ENCODE peak calls at places on chromosomes 7 and 10, in ten cellular contexts. S is AG04450; N is caudate nucleus; K is NCI-H526 treated with DMSO at 0.1 percent for 48 hours; O is activated CD4-positive, alpha-beta T cell treated with anti-CD3 and anti-CD28 coated beads, Interleukin-2, amount 50 U/mL, for 24 hours; G is HFF-Myc; E is CD8-positive, alpha-beta T cell; M is MCF 10A; H is H54; D is memory B cell. A is an unnamed sample.

GRCh38 chr10:72096115-72097000 is 8.0 kb upstream of the SPOCK2 start:
- DNase-seq in S (no peak), O (no peak), N (no peak), D (no peak), G (no peak), M (no peak), H (no peak), K (no peak), E (no peak), A (no peak)

GRCh38 chr7:114663502-114663901 is 248.9 kb downstream of the FOXP2 start:
- DNase-seq in D (no peak), H (no peak), S (peak; percentile 2), E (no peak), N (no peak), K (peak; percentile 38), M (peak; percentile 35), G (peak; percentile 27), O (no peak), A (no peak)

GRCh38 chr7:26664735-26665420 is 199.5 kb downstream of the SKAP2 start:
- DNase-seq in D (no peak), S (no peak), E (no peak), M (peak; percentile 67), O (no peak), K (no peak), N (no peak), H (no peak), G (no peak), A (no peak)

GRCh38 chr7:46163245-46163644 is 242.2 kb upstream of the IGFBP3 start:
- DNase-seq in S (no peak), M (no peak), K (peak; percentile 3), H (no peak), N (no peak), D (no peak), O (no peak), E (no peak), G (no peak), A (no peak)

GRCh38 chr10:112721080-112721698 is 228.9 kb upstream of the TCF7L2 start:
- DNase-seq in E (no peak), K (no peak), N (no peak), G (no peak), O (no peak), D (no peak), M (peak; percentile 71), H (no peak), S (no peak), A (no peak)

GRCh38 chr10:69472544-69472943 is 21.3 kb downstream of the TSPAN15 start:
- DNase-seq in E (no peak), G (no peak), D (no peak), H (no peak), M (no peak), S (no peak), O (no peak), N (no peak), K (no peak), A (no peak)

GRCh38 chr10:51389415-51390342 is 309.7 kb downstream of the CSTF2T start:
- DNase-seq in O (no peak), D (no peak), N (peak; percentile 3), K (no peak), E (no peak), S (peak; percentile 97), G (peak; percentile 98), H (peak; percentile 22), M (peak; percentile 64), A (no peak)

GRCh38 chr7:34844936-34845665 is 187.1 kb downstream of the NPSR1 start:
- DNase-seq in S (no peak), E (no peak), O (no peak), D (no peak), G (no peak), N (no peak), H (no peak), K (no peak), M (no peak), A (no peak)

GRCh38 chr7:100629117-100629711 is 12.1 kb downstream of the TFR2 start:
- DNase-seq in D (no peak), H (peak; percentile 70), M (peak; percentile 37), K (no peak), E (no peak), N (no peak), S (no peak), G (no peak), O (no peak), A (no peak)

GRCh38 chr7:29167721-29168120 is 21.4 kb upstream of the CPVL start:
- DNase-seq in N (no peak), M (no peak), K (no peak), G (no peak), O (no peak), H (no peak), D (no peak), E (no peak), S (no peak), A (no peak)

GRCh38 chr10:101008823-101009423 is 9.3 kb downstream of the LZTS2 start:
- DNase-seq in O (no peak), D (no peak), H (no peak), M (no peak), E (no peak), S (no peak), G (no peak), K (peak; percentile 32), N (peak; percentile 46), A (no peak)

GRCh38 chr10:34861293-34862004 is 46.4 kb upstream of the PARD3 start:
- DNase-seq in E (no peak), D (no peak), M (peak; percentile 48), O (no peak), G (no peak), K (peak; percentile 21), H (no peak), N (no peak), S (no peak), A (no peak)

GRCh38 chr10:3784510-3785250 is at the start of gene KLF6:
- DNase-seq in S (no peak), H (no peak), G (no peak), N (peak; percentile 69), E (no peak), D (no peak), M (peak; percentile 35), O (no peak), K (no peak), A (no peak)

GRCh38 chr7:2929321-2930201 is 85.5 kb upstream of the GNA12 start:
- DNase-seq in G (no peak), O (no peak), S (no peak), D (no peak), K (no peak), E (no peak), N (no peak), H (no peak), M (no peak), A (no peak)

GRCh38 chr10:47241946-47242900 is 57.8 kb upstream of the GDF10 start:
- DNase-seq in O (no peak), D (no peak), H (no peak), K (no peak), M (no peak), G (no peak), E (no peak), S (no peak), N (no peak), A (no peak)

GRCh38 chr7:2040201-2040892 is 192.4 kb downstream of the MAD1L1 start:
- DNase-seq in S (no peak), K (no peak), E (no peak), D (no peak), M (no peak), H (no peak), O (no peak), G (no peak), N (no peak), A (no peak)

GRCh38 chr10:17216217-17216900 is 11.7 kb upstream of the VIM start:
- DNase-seq in M (peak; percentile 87), D (no peak), H (no peak), K (no peak), S (no peak), N (no peak), O (no peak), G (peak; percentile 99), E (no peak), A (no peak)

GRCh38 chr7:27096756-27097514 is 1.1 kb upstream of the HOXA1 start:
- DNase-seq in G (no peak), E (no peak), M (peak; percentile 55), H (no peak), N (no peak), S (no peak), O (no peak), D (no peak), K (no peak), A (no peak)

GRCh38 chr7:155202106-155202871 is 95.4 kb upstream of the INSIG1 start:
- DNase-seq in H (no peak), S (no peak), E (no peak), O (no peak), M (no peak), G (no peak), K (no peak), D (no peak), N (no peak), A (no peak)

GRCh38 chr10:112807013-112807412 is 143.0 kb upstream of the TCF7L2 start:
- DNase-seq in D (no peak), M (no peak), H (no peak), G (no peak), O (no peak), N (no peak), K (no peak), S (no peak), E (no peak), A (no peak)

GRCh38 chr7:147509052-147509480 is 1081.5 kb upstream of the C7orf33 start:
- DNase-seq in S (no peak), K (no peak), D (no peak), G (no peak), M (no peak), N (no peak), E (no peak), H (no peak), O (no peak), A (no peak)

GRCh38 chr7:79820387-79820786 is 314.2 kb upstream of the GNAI1 start:
- DNase-seq in S (peak; percentile 68), E (no peak), D (no peak), N (no peak), G (peak; percentile 19), M (no peak), H (peak; percentile 1), O (no peak), K (no peak), A (no peak)

GRCh38 chr7:43364391-43364790 is 218.5 kb upstream of the STK17A start:
- DNase-seq in E (no peak), S (no peak), M (no peak), O (no peak), G (no peak), K (no peak), D (no peak), H (no peak), N (no peak), A (no peak)

GRCh38 chr7:158587425-158588084 is at the start of gene PTPRN2:
- DNase-seq in M (no peak), G (no peak), S (peak; percentile 4), N (peak; percentile 41), O (peak; percentile 19), D (peak; percentile 20), H (no peak), E (peak; percentile 10), K (peak; percentile 43), A (peak; percentile 10)

GRCh38 chr10:13712799-13713581 is 126.2 kb downstream of the PRPF18 start:
- DNase-seq in M (peak; percentile 90), H (peak; percentile 57), S (peak; percentile 93), O (no peak), E (no peak), N (no peak), G (peak; percentile 97), K (no peak), D (peak; percentile 13), A (peak; percentile 25)

GRCh38 chr7:143145-143751 is 49.1 kb upstream of the FAM20C start:
- DNase-seq in E (no peak), M (no peak), K (no peak), O (no peak), G (no peak), D (no peak), N (no peak), H (no peak), S (no peak), A (no peak)

GRCh38 chr10:86798636-86799035 is 42.2 kb downstream of the BMPR1A start:
- DNase-seq in K (no peak), H (no peak), G (no peak), N (no peak), E (no peak), O (no peak), S (no peak), D (no peak), M (no peak), A (no peak)

GRCh38 chr10:112913661-112914287 is 36.3 kb upstream of the TCF7L2 start:
- DNase-seq in H (no peak), G (no peak), O (no peak), K (no peak), M (no peak), D (no peak), E (no peak), N (no peak), S (no peak), A (no peak)

A was measured in GOT3.